ENCODE peak calls at places on chromosomes 5 and 9, in five cellular contexts. D is GM23338, P is A549, S is K562, U is HepG2. X is an unnamed sample.

GRCh38 chr5:73989956-73990355 is 364.0 kb downstream of the ARHGEF28 start:
- DNase-seq in U (no peak), D (no peak), S (no peak), P (no peak), X (no peak)

GRCh38 chr5:156095709-156096241 is 231.2 kb upstream of the SGCD start:
- DNase-seq in U (no peak), D (no peak), S (no peak), P (no peak), X (no peak)

GRCh38 chr5:36359267-36359666 is 57.6 kb upstream of the RANBP3L start:
- DNase-seq in P (no peak), U (no peak), D (no peak), S (no peak), X (no peak)

GRCh38 chr5:169431386-169431785 is 130.4 kb upstream of the SLIT3 start:
- DNase-seq in S (no peak), U (no peak), P (peak), D (no peak), X (no peak)

GRCh38 chr9:16341176-16341575 is 529.3 kb downstream of the BNC2 start:
- DNase-seq in D (no peak), P (no peak), S (no peak), U (no peak), X (no peak)

GRCh38 chr5:2017540-2018389 is 135.0 kb upstream of the IRX4 start:
- DNase-seq in U (peak), S (peak), D (peak), P (peak), X (no peak)

GRCh38 chr9:133787749-133788015 is 49.5 kb upstream of the SARDH start:
- DNase-seq in S (peak), D (peak), U (no peak), P (peak), X (peak)

GRCh38 chr5:173727839-173728778 is 111.7 kb upstream of the BOD1 start:
- DNase-seq in D (no peak), P (no peak), S (no peak), U (peak), X (no peak)

GRCh38 chr5:77259479-77259878 is 49.0 kb downstream of the PDE8B start:
- DNase-seq in D (no peak), P (no peak), U (no peak), S (no peak), X (peak)

GRCh38 chr9:105238302-105238701 is 6.1 kb upstream of the SLC44A1 start:
- DNase-seq in S (no peak), D (no peak), U (no peak), P (no peak), X (no peak)

GRCh38 chr9:36625006-36625600 is 52.4 kb downstream of the MELK start:
- DNase-seq in S (no peak), D (no peak), U (no peak), P (peak), X (no peak)

GRCh38 chr9:20592673-20593072 is 29.6 kb downstream of the MLLT3 start:
- DNase-seq in U (no peak), P (no peak), S (no peak), D (no peak), X (no peak)

GRCh38 chr5:3351581-3352442 is 243.8 kb upstream of the IRX1 start:
- DNase-seq in U (no peak), D (no peak), P (no peak), S (no peak), X (no peak)

GRCh38 chr9:103928452-103928851 is 165.7 kb upstream of the SMC2 start:
- DNase-seq in U (no peak), S (no peak), P (no peak), D (no peak), X (no peak)

GRCh38 chr5:56145511-56145910 is 87.6 kb downstream of the ANKRD55 start:
- DNase-seq in S (no peak), U (no peak), P (no peak), D (no peak), X (no peak)

GRCh38 chr5:32916648-32917047 is 205.5 kb downstream of the NPR3 start:
- DNase-seq in D (peak), U (peak), S (no peak), P (peak), X (no peak)

GRCh38 chr9:108609227-108609894 is 246.4 kb downstream of the ACTL7B start:
- DNase-seq in S (no peak), P (no peak), D (no peak), U (no peak), X (no peak)

GRCh38 chr9:110065527-110065926 is 142.4 kb downstream of the C9orf152 start:
- DNase-seq in U (no peak), D (no peak), S (no peak), P (no peak), X (no peak)

GRCh38 chr5:168347786-168348414 is 56.5 kb downstream of the WWC1 start:
- DNase-seq in S (no peak), P (no peak), U (no peak), D (no peak), X (no peak)

GRCh38 chr5:150400020-150400326 is 12.7 kb downstream of the CD74 start:
- DNase-seq in D (no peak), P (no peak), U (no peak), S (no peak), X (no peak)

GRCh38 chr5:149421372-149421685 is 42.2 kb upstream of the IL17B start:
- DNase-seq in P (no peak), D (no peak), S (no peak), U (no peak), X (no peak)

GRCh38 chr5:22242532-22242931 is 610.6 kb downstream of the CDH12 start:
- DNase-seq in U (no peak), S (no peak), D (peak), P (no peak), X (no peak)

GRCh38 chr5:74369173-74369572 is 271.4 kb downstream of the ENC1 start:
- DNase-seq in U (no peak), S (no peak), P (no peak), D (no peak), X (no peak)

GRCh38 chr9:1362845-1363244 is 312.7 kb downstream of the DMRT2 start:
- DNase-seq in P (no peak), S (no peak), U (no peak), D (no peak), X (no peak)

GRCh38 chr9:128078504-128079434 is 10.7 kb downstream of the SLC25A25 start:
- DNase-seq in S (peak), P (peak), U (no peak), D (no peak), X (no peak)

DNA sequence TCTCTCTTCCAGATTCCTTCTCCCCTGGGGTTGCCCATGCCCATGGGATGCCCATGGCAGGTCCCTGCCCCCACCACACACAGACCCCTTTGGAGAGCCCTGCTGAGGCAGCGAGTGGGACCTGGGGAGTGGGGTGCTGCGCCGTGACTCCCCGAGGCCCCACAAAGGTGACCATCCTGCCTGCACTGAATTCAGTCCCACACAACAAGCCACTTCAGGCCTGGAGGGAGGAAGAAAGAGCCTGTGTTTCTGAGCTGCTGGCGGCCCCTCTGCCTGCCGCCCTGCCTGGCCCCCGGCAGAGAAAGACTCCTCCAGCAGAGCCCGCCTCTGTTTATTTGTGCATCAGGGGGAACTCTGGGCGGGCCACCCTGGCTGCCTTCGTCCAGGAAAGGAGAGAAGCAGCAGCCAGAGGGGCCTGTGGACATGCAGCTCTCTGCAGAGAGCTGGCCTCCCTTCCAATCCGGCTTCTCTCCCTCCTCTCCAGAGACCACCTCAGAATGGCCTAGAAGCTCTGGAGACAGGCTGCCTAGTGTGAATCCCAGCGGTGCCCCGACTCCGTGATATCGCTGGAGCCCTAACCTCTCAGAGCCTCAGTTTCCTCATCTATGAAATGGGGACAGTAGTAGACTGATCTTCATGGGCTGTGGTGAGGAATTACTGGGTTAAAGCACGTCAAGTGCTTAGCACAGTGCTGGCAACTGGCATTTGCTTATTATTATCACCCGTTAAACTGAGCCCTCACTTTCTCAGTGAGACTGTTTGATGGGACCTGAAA is 72.9 kb downstream of the COL27A1 start:
- DNase-seq in S (no peak), P (no peak), D (no peak), U (no peak), X (no peak)
- TF ChIP-seq JUNB in S (no peak), P (no peak), D (no peak), U (no peak), X (no peak)

GRCh38 chr5:124453221-124454032 is 293.0 kb downstream of the ZNF608 start:
- DNase-seq in P (no peak), D (no peak), U (no peak), S (no peak), X (peak)
- TF ChIP-seq JUNB in P (no peak), D (no peak), U (no peak), S (no peak), X (no peak)

GRCh38 chr5:38922199-38922598 is 76.4 kb downstream of the OSMR start:
- DNase-seq in S (peak), P (peak), D (peak), U (peak), X (no peak)
- TF ChIP-seq JUNB in S (no peak), P (no peak), D (no peak), U (no peak), X (no peak)

DNA sequence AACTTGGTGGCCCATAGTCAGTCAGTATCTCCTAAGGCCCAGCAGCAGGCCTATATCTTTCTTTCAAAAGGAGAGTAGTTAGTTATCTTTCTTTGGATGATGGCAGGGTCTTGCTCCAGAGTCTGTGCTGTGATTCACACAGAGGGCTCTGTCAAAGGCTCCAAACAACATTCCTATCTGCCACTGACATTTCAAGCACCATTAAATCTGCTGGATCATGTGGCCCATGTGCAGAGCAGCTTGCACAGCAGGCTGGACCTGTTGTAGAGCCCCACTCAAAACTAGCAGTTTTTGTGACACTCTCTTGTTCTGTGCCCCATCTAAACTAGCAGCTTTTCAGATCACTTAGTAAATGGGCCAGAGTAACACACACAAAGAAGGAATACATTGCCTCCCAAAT is 400.6 kb downstream of the RAB3C start:
- DNase-seq in U (no peak), D (no peak), P (no peak), S (no peak), X (no peak)
- TF ChIP-seq JUNB in U (no peak), D (no peak), P (no peak), S (no peak), X (no peak)

DNA sequence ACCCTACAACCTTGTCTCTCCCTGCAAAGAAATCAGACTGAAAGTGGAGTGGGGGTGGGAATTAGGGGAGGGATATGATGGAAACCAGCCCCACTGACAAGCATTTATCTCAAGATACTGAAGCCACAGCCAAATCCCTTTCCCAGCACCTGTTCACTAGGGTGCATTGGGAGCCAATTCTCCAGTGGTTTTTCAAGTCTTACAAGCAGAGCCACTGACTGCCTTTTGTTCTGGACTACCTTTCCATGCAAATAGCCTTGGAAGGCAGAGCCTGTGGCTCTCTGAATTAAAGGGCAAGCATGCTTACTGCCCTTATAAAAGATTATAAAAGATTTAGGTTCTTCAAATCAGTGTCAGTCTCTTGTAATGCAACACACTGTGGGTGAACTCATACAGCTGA is 8.8 kb upstream of the GGTA1 start:
- DNase-seq in P (no peak), S (no peak), U (no peak), D (peak), X (no peak)
- TF ChIP-seq JUNB in P (no peak), S (no peak), U (no peak), D (no peak), X (no peak)

DNA sequence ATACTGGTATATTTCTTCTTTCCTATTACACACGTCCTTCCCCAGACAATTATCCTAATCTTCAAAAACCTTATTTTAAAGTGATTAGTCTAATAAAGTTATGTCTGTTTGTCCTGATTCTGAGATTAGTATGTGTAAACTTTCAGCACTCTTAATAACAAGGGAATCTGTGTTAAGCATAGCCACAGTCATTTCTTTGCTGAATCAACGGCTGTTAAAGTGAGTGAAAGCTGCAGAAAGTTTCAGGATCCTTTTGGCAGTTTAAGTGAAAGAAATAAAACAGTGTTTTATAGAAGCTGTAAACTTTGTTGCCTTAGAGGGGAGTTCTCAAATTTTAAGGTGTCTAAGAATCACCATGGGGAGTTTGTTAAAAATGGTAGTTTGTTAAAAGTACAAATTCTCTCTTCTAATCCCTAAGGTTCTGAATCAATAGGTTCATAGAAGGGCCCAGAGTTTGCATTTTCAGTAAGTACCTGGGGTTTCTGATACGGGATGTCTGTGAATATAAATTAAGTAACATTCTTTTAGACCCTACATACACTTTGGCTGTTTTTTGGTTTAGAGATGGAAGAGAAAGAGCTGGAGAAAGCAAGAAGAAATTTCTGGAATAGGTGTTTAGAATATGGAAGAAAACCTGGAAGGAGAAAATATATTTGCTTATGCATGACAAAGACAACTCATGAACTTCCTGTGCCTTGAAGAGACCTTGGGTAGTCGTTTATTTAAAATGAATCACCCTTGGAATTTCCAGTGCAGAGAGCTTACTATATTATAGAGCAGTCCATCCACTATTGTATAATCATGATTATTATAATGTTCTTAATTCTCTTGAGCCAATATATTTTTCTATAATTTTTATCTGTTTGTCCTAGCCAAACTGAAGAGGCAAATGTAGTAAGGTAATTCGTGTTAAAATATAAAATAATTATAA is 45.7 kb downstream of the SCAMP1 start:
- DNase-seq in U (no peak), D (no peak), P (peak), S (no peak), X (peak)
- TF ChIP-seq JUNB in U (no peak), D (no peak), P (no peak), S (no peak), X (peak)